ENCODE peak calls at places on chromosomes 11 and 22, in eight cellular contexts. R is endothelial cell of umbilical vein, M is PC-3, I is fibroblast of lung, W is GM12878, Z is IMR-90, S is mammary epithelial cell, A is astrocyte. E is an unnamed sample. For H3K4me1, the result is how much of the 10 kb centered on the place peaks cover.

GRCh38 chr11:70733327-70734325 is 335.3 kb downstream of the CTTN start:
- DNase-seq in R (no peak), M (no peak), I (no peak), W (no peak), Z (no peak), S (no peak), A (no peak), E (no peak)

GRCh38 chr22:42151924-42152635 is 21.5 kb upstream of the CYP2D6 start:
- DNase-seq in R (no peak), M (no peak), I (no peak), W (no peak), Z (no peak), S (no peak), A (no peak), E (no peak)

GRCh38 chr22:36659762-36660509 is 43.6 kb downstream of the CACNG2 start:
- DNase-seq in R (peak), M (peak), I (peak), W (no peak), Z (peak), S (peak), A (peak), E (no peak)

GRCh38 chr22:17795143-17795542 is 20.9 kb upstream of the BID start:
- DNase-seq in R (no peak), M (no peak), I (no peak), W (no peak), Z (no peak), S (no peak), A (no peak), E (no peak)

GRCh38 chr11:9574806-9575530 is 1.5 kb downstream of the WEE1 start:
- DNase-seq in R (peak), M (peak), I (peak), W (no peak), Z (peak), S (peak), A (peak), E (peak)

GRCh38 chr22:44166448-44166847 is 14.3 kb upstream of the PARVG start:
- DNase-seq in R (no peak), M (no peak), I (no peak), W (no peak), Z (no peak), S (no peak), A (no peak), E (no peak)

GRCh38 chr11:44852159-44852707 is 98.5 kb downstream of the TP53I11 start:
- DNase-seq in R (no peak), M (peak), I (no peak), W (no peak), Z (peak), S (no peak), A (no peak), E (no peak)

GRCh38 chr11:113474362-113475159 is 637 bp downstream of the DRD2 start:
- DNase-seq in R (peak), M (peak), I (peak), W (no peak), Z (peak), S (peak), A (peak), E (peak)

GRCh38 chr11:1574256-1575242 is 2.5 kb upstream of the DUSP8 start:
- DNase-seq in R (peak), M (peak), I (peak), W (no peak), Z (peak), S (peak), A (no peak), E (peak)

GRCh38 chr11:12449961-12450715 is 72.8 kb downstream of the PARVA start:
- DNase-seq in R (no peak), M (peak), I (peak), W (no peak), Z (peak), S (peak), A (peak), E (no peak)

GRCh38 chr11:87878373-87878779 is 296.9 kb downstream of the RAB38 start:
- DNase-seq in R (peak), M (peak), I (peak), W (no peak), Z (peak), S (peak), A (peak), E (peak)

GRCh38 chr11:23727821-23728220 is 769.0 kb upstream of the LUZP2 start:
- DNase-seq in R (peak), M (peak), I (peak), W (no peak), Z (peak), S (peak), A (peak), E (no peak)

GRCh38 chr11:2446590-2447252 is 1.9 kb downstream of the KCNQ1 start:
- DNase-seq in R (no peak), M (no peak), I (no peak), W (no peak), Z (no peak), S (no peak), A (no peak), E (peak)

GRCh38 chr22:37566903-37567798 is 6.9 kb downstream of the CDC42EP1 start:
- DNase-seq in R (peak), M (peak), I (peak), W (peak), Z (peak), S (peak), A (peak), E (peak)

GRCh38 chr11:93133710-93134109 is 64.1 kb downstream of the SLC36A4 start:
- DNase-seq in R (no peak), M (no peak), I (peak), W (no peak), Z (peak), S (no peak), A (peak), E (no peak)

GRCh38 chr11:65150513-65151271 is 16.4 kb upstream of the SYVN1 start:
- DNase-seq in R (peak), M (peak), I (peak), W (peak), Z (peak), S (peak), A (peak), E (no peak)

GRCh38 chr11:130037058-130037457 is 32.6 kb upstream of the APLP2 start:
- DNase-seq in R (peak), M (peak), I (peak), W (no peak), Z (peak), S (peak), A (peak), E (no peak)

GRCh38 chr11:118342503-118343161 is at the start of gene CD3D:
- DNase-seq in R (no peak), M (no peak), I (no peak), W (no peak), Z (no peak), S (no peak), A (no peak), E (no peak)

GRCh38 chr22:30602049-30602448 is 4.9 kb upstream of the TCN2 start:
- DNase-seq in R (peak), M (peak), I (peak), W (no peak), Z (peak), S (peak), A (peak), E (peak)

GRCh38 chr11:26551186-26551801 is 20.8 kb downstream of the MUC15 start:
- DNase-seq in R (no peak), M (peak), I (peak), W (no peak), Z (peak), S (peak), A (no peak), E (no peak)

GRCh38 chr22:42769574-42770447 is 49.1 kb upstream of the A4GALT start:
- DNase-seq in R (peak), M (no peak), I (peak), W (peak), Z (peak), S (no peak), A (peak), E (peak)

GRCh38 chr11:87137711-87138110 is 100.0 kb downstream of the TMEM135 start:
- DNase-seq in R (no peak), M (no peak), I (peak), W (no peak), Z (peak), S (no peak), A (peak), E (no peak)

GRCh38 chr22:41480397-41480735 is 11.4 kb downstream of the ACO2 start:
- DNase-seq in R (no peak), M (no peak), I (peak), W (no peak), Z (peak), S (no peak), A (peak), E (no peak)

GRCh38 chr11:114820621-114821020 is 142.3 kb downstream of the NXPE2 start:
- DNase-seq in R (no peak), M (no peak), I (no peak), W (no peak), Z (no peak), S (no peak), A (no peak), E (no peak)

GRCh38 chr11:2512431-2513407 is 67.9 kb downstream of the KCNQ1 start:
- DNase-seq in R (no peak), M (no peak), I (no peak), W (no peak), Z (no peak), S (no peak), A (no peak), E (no peak)

GRCh38 chr11:102225689-102226562 is 91.4 kb upstream of the BIRC3 start:
- DNase-seq in R (peak), M (peak), I (peak), W (no peak), Z (peak), S (peak), A (peak), E (no peak)

GRCh38 chr11:9574556-9574805 is 1.0 kb downstream of the WEE1 start:
- DNase-seq in R (peak), M (no peak), I (no peak), W (no peak), Z (no peak), S (no peak), A (no peak), E (no peak)

GRCh38 chr11:22703040-22703439 is 36.6 kb downstream of the GAS2 start:
- DNase-seq in R (peak), M (peak), I (peak), W (peak), Z (peak), S (peak), A (peak), E (no peak)

GRCh38 chr11:3947084-3947483 is 91.6 kb downstream of the STIM1 start:
- DNase-seq in R (peak), M (no peak), I (peak), W (peak), Z (peak), S (no peak), A (peak), E (no peak)

GRCh38 chr11:120229451-120230424 is 10.2 kb upstream of the POU2F3 start:
- DNase-seq in R (peak), M (peak), I (peak), W (no peak), Z (peak), S (no peak), A (no peak), E (no peak)

GRCh38 chr11:120224872-120225371 is 14.1 kb downstream of the OAF start:
- DNase-seq in R (peak), M (no peak), I (no peak), W (no peak), Z (no peak), S (no peak), A (no peak), E (no peak)

GRCh38 chr22:32776800-32777199 is 24.7 kb upstream of the TIMP3 start:
- DNase-seq in R (no peak), M (no peak), I (no peak), W (no peak), Z (no peak), S (peak), A (no peak), E (no peak)

GRCh38 chr11:7514099-7514725 is 413 bp downstream of the PPFIBP2 start:
- DNase-seq in R (no peak), M (no peak), I (no peak), W (no peak), Z (no peak), S (no peak), A (no peak), E (peak)

GRCh38 chr11:12090761-12091261 is 19.6 kb upstream of the MICAL2 start:
- DNase-seq in R (no peak), M (peak), I (no peak), W (no peak), Z (no peak), S (peak), A (no peak), E (no peak)

GRCh38 chr22:38056969-38057841 is at the start of gene PICK1:
- DNase-seq in R (peak), M (peak), I (peak), W (peak), Z (peak), S (peak), A (peak), E (peak)

GRCh38 chr11:63663809-63664208 is 7.4 kb downstream of the ATL3 start:
- DNase-seq in R (peak), M (peak), I (peak), W (no peak), Z (peak), S (peak), A (peak), E (no peak)

GRCh38 chr11:79412761-79413160 is 28.1 kb downstream of the TENM4 start:
- DNase-seq in R (no peak), M (no peak), I (no peak), W (no peak), Z (peak), S (peak), A (peak), E (no peak)

GRCh38 chr22:20304646-20305045 is 15.2 kb downstream of the DGCR6L start:
- DNase-seq in R (no peak), M (no peak), I (no peak), W (no peak), Z (no peak), S (no peak), A (no peak), E (no peak)

GRCh38 chr11:58730507-58731089 is 1.1 kb downstream of the GLYAT start:
- DNase-seq in R (no peak), M (no peak), I (no peak), W (no peak), Z (no peak), S (no peak), A (peak), E (no peak)

GRCh38 chr11:94876645-94877445 is 96.5 kb downstream of the CWC15 start:
- DNase-seq in R (peak), M (peak), I (peak), W (peak), Z (peak), S (peak), A (peak), E (no peak)
- H3K4me1 ChIP-seq in R (under half), M (under half), I (under half), W (under half), Z (under half), S (under half), A (under half), E (under half)

GRCh38 chr11:42410251-42410956 is 901.4 kb upstream of the API5 start:
- DNase-seq in R (no peak), M (peak), I (no peak), W (no peak), Z (no peak), S (peak), A (peak), E (peak)

DNA sequence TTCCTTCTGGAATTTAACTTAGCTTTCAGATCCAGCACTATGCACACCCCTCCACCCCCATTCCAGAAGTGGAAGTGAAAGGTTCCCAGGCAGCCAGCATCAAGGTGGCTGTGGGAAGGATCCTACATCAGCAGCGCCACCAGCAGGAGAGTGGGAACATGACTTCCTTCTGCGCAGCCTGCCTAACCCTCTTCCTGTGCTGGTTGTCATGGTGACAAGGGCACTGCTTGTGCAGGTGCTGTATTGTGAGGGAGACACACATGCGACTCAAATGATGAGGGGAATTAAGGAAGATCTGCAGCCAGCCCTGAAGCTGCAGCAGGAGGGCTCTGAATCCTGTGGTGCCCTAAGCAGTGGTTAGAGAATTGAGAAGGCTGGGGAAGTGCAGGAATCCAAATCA is 904.4 kb upstream of the API5 start:
- DNase-seq in R (peak), M (peak), I (no peak), W (no peak), Z (no peak), S (peak), A (no peak), E (peak)
- H2AFZ ChIP-seq in R (no peak), M (no peak), I (no peak), W (no peak), Z (no peak), S (no peak), A (no peak), E (no peak)

GRCh38 chr22:26610072-26610958 is 7.5 kb downstream of the CRYBB1 start:
- DNase-seq in R (no peak), M (peak), I (peak), W (peak), Z (peak), S (peak), A (peak), E (peak)
- H3K4me1 ChIP-seq in R (under half), M (under half), I (under half), W (under half), Z (under half), S (under half), A (under half), E (under half)

GRCh38 chr11:95924414-95924760 is 480 bp upstream of the MTMR2 start:
- DNase-seq in R (no peak), M (peak), I (peak), W (no peak), Z (peak), S (peak), A (peak), E (peak)

GRCh38 chr11:95922099-95922498 is 1.8 kb downstream of the MTMR2 start:
- DNase-seq in R (peak), M (peak), I (no peak), W (no peak), Z (no peak), S (no peak), A (no peak), E (peak)

GRCh38 chr11:95923441-95923729 is 522 bp downstream of the MTMR2 start:
- DNase-seq in R (no peak), M (peak), I (peak), W (no peak), Z (no peak), S (no peak), A (no peak), E (no peak)

GRCh38 chr11:95923730-95924413 is at the start of gene MTMR2:
- DNase-seq in R (peak), M (peak), I (peak), W (peak), Z (peak), S (peak), A (peak), E (peak)

GRCh38 chr11:95922536-95923440 is 1.1 kb downstream of the MTMR2 start:
- DNase-seq in R (peak), M (peak), I (peak), W (no peak), Z (no peak), S (no peak), A (no peak), E (peak)
- H2AFZ ChIP-seq in R (peak), M (peak), I (no peak), W (peak), Z (no peak), S (peak), A (peak), E (peak)

GRCh38 chr11:68335693-68336092 is 23.3 kb downstream of the LRP5 start:
- DNase-seq in R (no peak), M (no peak), I (no peak), W (no peak), Z (no peak), S (no peak), A (no peak), E (no peak)
- H3K4me1 ChIP-seq in R (under half), M (under half), I (under half), W (under half), Z (under half), S (under half), A (under half), E (under half)

DNA sequence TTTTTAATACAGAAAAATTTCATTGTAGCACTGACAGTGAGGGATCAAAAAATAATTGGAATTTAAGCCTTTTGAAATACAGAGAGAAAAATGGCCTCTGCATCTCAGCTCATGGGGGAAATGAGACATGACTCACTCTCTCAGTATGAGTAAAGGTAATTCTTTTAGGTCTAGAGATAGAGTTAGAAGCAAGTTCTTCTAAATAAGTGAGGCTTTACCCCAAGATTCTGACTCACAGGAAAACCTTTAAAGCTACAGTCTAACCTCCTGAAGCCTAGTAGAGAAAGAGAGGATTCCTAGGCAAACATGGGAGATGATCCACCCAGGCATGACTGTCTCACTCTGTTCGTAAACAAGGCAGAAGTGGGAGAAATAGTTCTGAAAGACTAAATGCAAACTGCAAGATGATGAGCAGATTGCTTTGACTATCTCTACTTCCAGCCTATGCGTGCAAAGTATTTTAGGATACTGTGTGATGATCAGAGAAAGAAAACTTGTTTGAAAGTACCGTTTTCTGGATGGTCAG is 1003.3 kb upstream of the CCDC90B start:
- DNase-seq in R (no peak), M (peak), I (peak), W (peak), Z (peak), S (peak), A (peak), E (no peak)
- H2AFZ ChIP-seq in R (no peak), M (no peak), I (no peak), W (peak), Z (no peak), S (no peak), A (no peak), E (no peak)

GRCh38 chr11:282630-283360 is 4.6 kb downstream of the NLRP6 start:
- DNase-seq in R (no peak), M (no peak), I (no peak), W (no peak), Z (no peak), S (no peak), A (no peak), E (no peak)
- H3K4me1 ChIP-seq in R (under half), M (under half), I (under half), W (under half), Z (under half), S (under half), A (under half), E (under half)

E was measured in Karpas-422.